ENCODE peak calls at places on chromosomes 6 and 20, in eight cellular contexts. One of them, this sample, is unnamed.

GRCh38 chr20:3407426-3408250 is at the start of gene DNAAF9:
- DNase-seq in foreskin fibroblast: peak
- DNase-seq in AG04449: no peak
- DNase-seq in heart left ventricle: peak
- DNase-seq in AG10803: peak
- DNase-seq in psoas muscle: peak
- DNase-seq in Peyer's patch: peak
- DNase-seq in astrocyte of the cerebellum: peak
- DNase-seq in this sample: peak

GRCh38 chr6:126252154-126252553 is 87.8 kb upstream of the CENPW start:
- DNase-seq in psoas muscle: no peak
- DNase-seq in heart left ventricle: no peak
- DNase-seq in astrocyte of the cerebellum: no peak
- DNase-seq in foreskin fibroblast: no peak
- DNase-seq in AG10803: no peak
- DNase-seq in Peyer's patch: no peak
- DNase-seq in AG04449: no peak
- DNase-seq in this sample: no peak

GRCh38 chr6:146850238-146850896 is 251.6 kb downstream of the ADGB start:
- DNase-seq in psoas muscle: no peak
- DNase-seq in foreskin fibroblast: peak
- DNase-seq in AG10803: peak
- DNase-seq in astrocyte of the cerebellum: peak
- DNase-seq in Peyer's patch: no peak
- DNase-seq in heart left ventricle: no peak
- DNase-seq in AG04449: peak
- DNase-seq in this sample: peak

GRCh38 chr20:46558511-46558959 is 8.1 kb upstream of the OCSTAMP start:
- DNase-seq in AG10803: peak
- DNase-seq in astrocyte of the cerebellum: peak
- DNase-seq in psoas muscle: peak
- DNase-seq in AG04449: peak
- DNase-seq in foreskin fibroblast: peak
- DNase-seq in Peyer's patch: no peak
- DNase-seq in heart left ventricle: no peak
- DNase-seq in this sample: peak

GRCh38 chr6:155221086-155221485 is 42.7 kb upstream of the CLDN20 start:
- DNase-seq in Peyer's patch: no peak
- DNase-seq in heart left ventricle: no peak
- DNase-seq in astrocyte of the cerebellum: no peak
- DNase-seq in AG10803: no peak
- DNase-seq in foreskin fibroblast: no peak
- DNase-seq in psoas muscle: no peak
- DNase-seq in AG04449: no peak
- DNase-seq in this sample: no peak

GRCh38 chr6:54737247-54737646 is 109.3 kb upstream of the FAM83B start:
- DNase-seq in Peyer's patch: no peak
- DNase-seq in foreskin fibroblast: no peak
- DNase-seq in psoas muscle: no peak
- DNase-seq in AG04449: no peak
- DNase-seq in heart left ventricle: no peak
- DNase-seq in astrocyte of the cerebellum: no peak
- DNase-seq in AG10803: no peak
- DNase-seq in this sample: no peak

GRCh38 chr6:89562114-89562815 is 76.3 kb downstream of the LYRM2 start:
- DNase-seq in psoas muscle: no peak
- DNase-seq in foreskin fibroblast: peak
- DNase-seq in heart left ventricle: no peak
- DNase-seq in AG04449: no peak
- DNase-seq in AG10803: peak
- DNase-seq in astrocyte of the cerebellum: no peak
- DNase-seq in Peyer's patch: no peak
- DNase-seq in this sample: no peak

GRCh38 chr6:115131709-115132490 is 789.1 kb upstream of the HS3ST5 start:
- DNase-seq in Peyer's patch: no peak
- DNase-seq in foreskin fibroblast: no peak
- DNase-seq in AG10803: no peak
- DNase-seq in psoas muscle: no peak
- DNase-seq in heart left ventricle: no peak
- DNase-seq in astrocyte of the cerebellum: no peak
- DNase-seq in AG04449: no peak
- DNase-seq in this sample: no peak

GRCh38 chr20:35088231-35088794 is 4.3 kb downstream of the TRPC4AP start:
- DNase-seq in astrocyte of the cerebellum: no peak
- DNase-seq in heart left ventricle: no peak
- DNase-seq in AG04449: no peak
- DNase-seq in foreskin fibroblast: no peak
- DNase-seq in psoas muscle: no peak
- DNase-seq in AG10803: peak
- DNase-seq in Peyer's patch: no peak
- DNase-seq in this sample: no peak

GRCh38 chr6:21748343-21749063 is 155.0 kb downstream of the SOX4 start:
- DNase-seq in astrocyte of the cerebellum: no peak
- DNase-seq in AG04449: no peak
- DNase-seq in foreskin fibroblast: peak
- DNase-seq in Peyer's patch: no peak
- DNase-seq in psoas muscle: no peak
- DNase-seq in heart left ventricle: no peak
- DNase-seq in AG10803: peak
- DNase-seq in this sample: peak

GRCh38 chr6:27720607-27721580 is 191.3 kb downstream of the OR2B2 start:
- DNase-seq in Peyer's patch: no peak
- DNase-seq in AG10803: peak
- DNase-seq in heart left ventricle: no peak
- DNase-seq in foreskin fibroblast: peak
- DNase-seq in psoas muscle: no peak
- DNase-seq in astrocyte of the cerebellum: no peak
- DNase-seq in AG04449: no peak
- DNase-seq in this sample: no peak

GRCh38 chr20:20367681-20368413 is at the start of gene INSM1:
- DNase-seq in astrocyte of the cerebellum: no peak
- DNase-seq in AG10803: no peak
- DNase-seq in AG04449: no peak
- DNase-seq in psoas muscle: no peak
- DNase-seq in foreskin fibroblast: no peak
- DNase-seq in Peyer's patch: no peak
- DNase-seq in heart left ventricle: no peak
- DNase-seq in this sample: no peak

GRCh38 chr6:44142835-44143234 is 15.5 kb downstream of the TMEM63B start:
- DNase-seq in astrocyte of the cerebellum: no peak
- DNase-seq in heart left ventricle: no peak
- DNase-seq in AG10803: no peak
- DNase-seq in psoas muscle: no peak
- DNase-seq in foreskin fibroblast: no peak
- DNase-seq in AG04449: no peak
- DNase-seq in Peyer's patch: no peak
- DNase-seq in this sample: no peak

GRCh38 chr20:53672484-53673129 is 79.0 kb upstream of the ZNF217 start:
- DNase-seq in heart left ventricle: no peak
- DNase-seq in AG10803: peak
- DNase-seq in foreskin fibroblast: peak
- DNase-seq in psoas muscle: no peak
- DNase-seq in astrocyte of the cerebellum: peak
- DNase-seq in Peyer's patch: no peak
- DNase-seq in AG04449: no peak
- DNase-seq in this sample: no peak

GRCh38 chr6:168867247-168868102 is 386.2 kb downstream of the THBS2 start:
- DNase-seq in astrocyte of the cerebellum: no peak
- DNase-seq in heart left ventricle: no peak
- DNase-seq in psoas muscle: no peak
- DNase-seq in Peyer's patch: no peak
- DNase-seq in AG10803: no peak
- DNase-seq in AG04449: no peak
- DNase-seq in foreskin fibroblast: no peak
- DNase-seq in this sample: no peak

DNA sequence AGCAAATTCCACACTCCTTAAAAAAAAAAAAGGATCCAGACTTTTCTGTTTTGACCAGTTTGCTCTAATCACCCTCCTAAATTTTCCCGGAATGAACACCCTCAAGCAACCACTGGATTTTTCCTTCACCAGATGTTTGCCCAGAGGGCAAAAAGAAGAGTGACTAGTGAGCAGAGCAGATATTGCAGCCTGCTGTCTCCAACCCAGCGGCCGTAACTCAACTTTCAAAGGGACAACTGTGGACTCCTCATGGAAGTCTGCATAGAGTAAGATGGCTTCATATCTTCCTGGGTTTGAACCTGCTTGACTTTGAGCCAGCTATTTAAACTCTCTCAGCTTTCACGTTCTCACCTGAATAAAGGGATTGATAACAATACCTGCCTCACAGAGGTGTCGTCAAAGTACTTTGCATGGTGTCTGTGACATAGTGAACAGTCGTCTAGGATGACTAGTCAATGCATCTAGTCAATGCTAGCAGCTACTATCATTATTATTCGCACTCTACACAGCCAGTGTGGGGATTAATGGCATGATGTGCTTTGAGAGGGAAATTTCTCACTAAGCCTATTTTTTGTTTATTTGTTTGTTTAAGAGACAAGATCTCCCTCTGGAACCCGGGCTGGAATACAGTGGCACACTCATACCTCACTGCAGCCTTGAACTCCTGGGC is 92.2 kb upstream of the HIVEP1 start:
- DNase-seq in AG04449: no peak
- DNase-seq in astrocyte of the cerebellum: no peak
- DNase-seq in psoas muscle: no peak
- DNase-seq in foreskin fibroblast: peak
- DNase-seq in AG10803: peak
- DNase-seq in Peyer's patch: no peak
- DNase-seq in heart left ventricle: no peak
- DNase-seq in this sample: no peak
- H3K4me3 ChIP-seq in AG04449: no peak
- H3K4me3 ChIP-seq in astrocyte of the cerebellum: no peak
- H3K4me3 ChIP-seq in psoas muscle: no peak
- H3K4me3 ChIP-seq in foreskin fibroblast: no peak
- H3K4me3 ChIP-seq in AG10803: no peak
- H3K4me3 ChIP-seq in Peyer's patch: no peak
- H3K4me3 ChIP-seq in heart left ventricle: no peak
- H3K4me3 ChIP-seq in this sample: no peak

DNA sequence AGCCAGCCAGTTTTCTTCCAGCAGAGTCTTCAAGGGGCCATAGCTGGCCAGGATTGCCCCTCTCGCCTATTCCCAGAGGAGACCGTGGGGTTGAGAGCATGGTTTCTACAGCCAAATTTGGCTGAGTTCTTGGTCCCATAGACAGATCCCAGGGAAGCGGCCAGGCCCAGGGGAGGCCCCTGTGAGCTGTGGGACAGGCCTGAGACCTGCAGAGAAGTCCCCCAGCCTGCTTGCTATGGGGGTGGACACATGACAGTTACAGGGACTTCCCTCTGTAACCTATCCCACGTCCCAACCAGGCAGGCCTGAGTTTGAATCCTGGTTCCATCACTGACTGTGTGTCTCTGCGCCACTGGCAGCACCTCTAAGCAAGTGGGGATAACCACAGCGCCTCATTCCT is 2.6 kb downstream of the TCF15 start:
- DNase-seq in heart left ventricle: peak
- DNase-seq in AG04449: no peak
- DNase-seq in astrocyte of the cerebellum: no peak
- DNase-seq in Peyer's patch: no peak
- DNase-seq in foreskin fibroblast: no peak
- DNase-seq in psoas muscle: no peak
- DNase-seq in AG10803: no peak
- DNase-seq in this sample: no peak
- H3K4me3 ChIP-seq in heart left ventricle: peak
- H3K4me3 ChIP-seq in AG04449: no peak
- H3K4me3 ChIP-seq in astrocyte of the cerebellum: no peak
- H3K4me3 ChIP-seq in Peyer's patch: no peak
- H3K4me3 ChIP-seq in foreskin fibroblast: no peak
- H3K4me3 ChIP-seq in psoas muscle: peak
- H3K4me3 ChIP-seq in AG10803: no peak
- H3K4me3 ChIP-seq in this sample: no peak

DNA sequence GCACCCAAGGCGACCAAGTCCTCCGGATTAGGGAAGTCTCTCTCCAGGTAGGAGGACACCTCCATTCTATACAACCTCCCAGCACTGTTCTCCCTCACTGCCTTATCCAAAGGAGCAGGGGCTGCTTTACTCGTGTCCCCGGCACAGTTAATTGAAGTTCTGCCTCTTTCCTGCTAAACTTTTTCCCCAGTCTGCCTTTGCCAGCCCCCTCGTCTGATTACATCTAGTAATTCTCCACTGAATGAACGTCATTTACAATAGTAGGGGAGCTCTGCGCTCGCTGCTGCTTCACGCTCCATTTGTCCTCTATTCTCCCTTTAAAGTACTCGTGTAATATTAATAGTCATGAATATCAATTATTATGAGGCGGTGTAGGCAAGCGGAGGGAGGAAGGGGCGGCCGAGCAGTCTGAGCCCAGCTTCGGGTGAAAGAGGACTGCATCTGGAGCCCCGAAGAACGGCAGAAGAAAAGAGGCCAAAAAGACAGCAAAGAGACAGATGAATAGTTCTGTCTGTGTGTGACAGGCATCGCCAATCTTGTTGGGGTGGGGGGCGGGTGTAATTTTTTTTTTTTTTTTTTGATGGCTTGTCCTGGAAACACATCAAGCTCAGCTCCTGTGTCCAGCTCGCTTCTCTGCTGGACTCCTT is 2.9 kb downstream of the TFAP2B start:
- DNase-seq in AG10803: no peak
- DNase-seq in Peyer's patch: no peak
- DNase-seq in psoas muscle: no peak
- DNase-seq in foreskin fibroblast: no peak
- DNase-seq in AG04449: no peak
- DNase-seq in astrocyte of the cerebellum: no peak
- DNase-seq in heart left ventricle: no peak
- DNase-seq in this sample: no peak
- H3K4me3 ChIP-seq in AG10803: no peak
- H3K4me3 ChIP-seq in Peyer's patch: no peak
- H3K4me3 ChIP-seq in psoas muscle: no peak
- H3K4me3 ChIP-seq in foreskin fibroblast: no peak
- H3K4me3 ChIP-seq in AG04449: no peak
- H3K4me3 ChIP-seq in astrocyte of the cerebellum: no peak
- H3K4me3 ChIP-seq in heart left ventricle: no peak
- H3K4me3 ChIP-seq in this sample: no peak

DNA sequence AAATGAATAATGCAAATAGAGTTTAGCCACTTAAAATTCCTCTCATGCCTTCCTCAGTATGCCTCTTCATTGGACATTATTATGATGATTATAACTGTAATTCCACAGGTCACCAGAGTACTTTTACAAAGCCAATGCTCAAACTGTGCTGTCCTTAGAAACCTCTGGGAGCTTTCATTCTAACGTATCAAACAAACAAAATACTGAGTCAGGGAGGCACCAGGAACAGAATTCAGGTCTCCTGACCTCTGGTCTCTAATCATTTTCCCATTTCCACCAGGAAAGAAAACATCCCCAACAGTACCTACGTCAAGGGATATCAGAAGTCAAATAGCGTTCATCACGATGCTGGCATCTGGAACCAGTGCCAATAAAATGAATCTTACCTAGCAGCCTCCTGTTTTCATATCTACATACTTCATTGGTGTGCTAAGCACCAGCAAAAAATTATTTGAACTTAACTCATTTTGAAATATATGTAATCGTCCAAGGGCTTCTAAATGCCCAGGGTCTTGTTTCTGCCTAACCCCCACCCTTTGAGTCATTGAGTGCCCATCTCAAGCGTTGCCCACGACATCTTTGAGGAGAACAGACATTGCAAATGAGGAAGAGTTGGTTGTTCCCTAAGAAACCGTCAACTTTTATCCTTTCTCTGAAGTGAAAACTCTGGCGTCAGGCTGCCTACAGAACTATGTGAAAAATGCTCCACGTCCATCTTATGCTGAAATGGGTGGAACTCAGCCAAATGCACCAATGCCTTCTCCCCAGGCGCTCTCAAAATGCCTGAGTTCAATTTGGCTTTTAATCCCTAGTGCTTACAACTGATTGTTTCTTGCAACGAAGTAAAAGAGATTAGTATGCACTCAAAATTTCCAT is 37.8 kb downstream of the NEDD9 start:
- DNase-seq in heart left ventricle: no peak
- DNase-seq in psoas muscle: no peak
- DNase-seq in Peyer's patch: no peak
- DNase-seq in astrocyte of the cerebellum: peak
- DNase-seq in AG04449: no peak
- DNase-seq in foreskin fibroblast: peak
- DNase-seq in AG10803: peak
- DNase-seq in this sample: peak
- H3K4me3 ChIP-seq in heart left ventricle: no peak
- H3K4me3 ChIP-seq in psoas muscle: no peak
- H3K4me3 ChIP-seq in Peyer's patch: no peak
- H3K4me3 ChIP-seq in astrocyte of the cerebellum: no peak
- H3K4me3 ChIP-seq in AG04449: no peak
- H3K4me3 ChIP-seq in foreskin fibroblast: no peak
- H3K4me3 ChIP-seq in AG10803: no peak
- H3K4me3 ChIP-seq in this sample: no peak